ENCODE peak calls at places on chromosomes 11 and 22, in five cellular contexts. Z, G, V, M and W are unnamed samples.

GRCh38 chr11:47514825-47515647 is 37.9 kb downstream of the CELF1 start:
- DNase-seq in M (peak), Z (peak), G (peak), V (no peak), W (no peak)

GRCh38 chr11:118924591-118925585 is 838 bp downstream of the BCL9L start:
- DNase-seq in G (peak), M (peak), V (no peak), Z (peak), W (peak)

GRCh38 chr22:42177891-42178336 is 47.3 kb upstream of the CYP2D6 start:
- DNase-seq in M (no peak), V (no peak), G (no peak), Z (no peak), W (no peak)

GRCh38 chr11:34789196-34789834 is 126.9 kb downstream of the APIP start:
- DNase-seq in V (no peak), G (no peak), M (no peak), Z (no peak), W (no peak)

GRCh38 chr11:69280451-69280850 is 13.5 kb upstream of the MYEOV start:
- DNase-seq in G (no peak), V (no peak), M (no peak), Z (no peak), W (no peak)

GRCh38 chr22:38866024-38866398 is 6.0 kb downstream of the CBX6 start:
- DNase-seq in V (no peak), M (no peak), Z (no peak), G (no peak), W (no peak)

GRCh38 chr22:46935506-46936377 is 173.3 kb downstream of the TBC1D22A start:
- DNase-seq in V (no peak), M (peak), Z (no peak), G (peak), W (no peak)

GRCh38 chr11:36446135-36446534 is 63.9 kb downstream of the TRAF6 start:
- DNase-seq in V (no peak), G (no peak), Z (no peak), M (no peak), W (no peak)

GRCh38 chr22:47287516-47287915 is 525.1 kb downstream of the TBC1D22A start:
- DNase-seq in Z (no peak), M (no peak), G (no peak), V (no peak), W (no peak)

DNA sequence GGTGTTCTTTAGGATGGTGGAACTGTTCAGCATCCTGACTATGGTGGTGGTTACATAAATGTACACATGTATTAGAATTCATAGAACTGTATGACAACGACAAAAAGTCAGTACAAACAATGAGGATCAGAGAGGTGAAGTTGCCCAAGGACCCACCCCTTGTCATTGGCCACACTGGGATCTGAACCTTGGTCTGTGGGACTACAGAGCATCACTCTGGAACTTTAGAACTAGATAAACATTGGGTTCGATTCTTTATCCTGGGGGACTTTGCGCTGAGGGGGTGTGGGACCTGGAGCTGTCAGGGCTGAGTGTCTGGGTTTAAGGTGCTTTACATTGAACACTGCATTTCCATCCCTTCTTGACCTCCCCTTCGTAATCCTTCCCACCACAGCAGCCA is 12.8 kb upstream of the EXT2 start:
- DNase-seq in G (no peak), V (no peak), Z (no peak), M (no peak), W (no peak)
- H3K27ac ChIP-seq in G (no peak), V (no peak), Z (no peak), M (no peak), W (no peak)

GRCh38 chr22:20015187-20015625 is 1.4 kb downstream of the ARVCF start:
- DNase-seq in Z (no peak), M (no peak), V (no peak), G (no peak), W (no peak)

GRCh38 chr22:20017622-20017958 is 967 bp upstream of the ARVCF start:
- DNase-seq in Z (no peak), M (no peak), V (no peak), G (no peak), W (peak)

GRCh38 chr22:20018001-20018400 is 1.4 kb upstream of the ARVCF start:
- DNase-seq in G (no peak), V (no peak), M (no peak), Z (no peak), W (no peak)

GRCh38 chr22:20015971-20016733 is 471 bp downstream of the ARVCF start:
- DNase-seq in G (peak), V (no peak), Z (peak), M (peak), W (no peak)

GRCh38 chr22:20016734-20017621 is at the start of gene ARVCF:
- DNase-seq in V (peak), Z (peak), M (peak), G (peak), W (peak)
- H2BK12ac ChIP-seq in V (no peak), Z (no peak), M (no peak), G (no peak), W (no peak)

GRCh38 chr11:24093410-24093809 is 403.4 kb upstream of the LUZP2 start:
- DNase-seq in M (no peak), V (no peak), Z (no peak), G (no peak), W (no peak)
- H3K27ac ChIP-seq in M (no peak), V (no peak), Z (no peak), G (no peak), W (no peak)

GRCh38 chr11:83717551-83717950 is 431.4 kb upstream of the CCDC90B start:
- DNase-seq in V (no peak), G (no peak), M (peak), Z (no peak), W (no peak)
- H2BK12ac ChIP-seq in V (no peak), G (no peak), M (no peak), Z (no peak), W (no peak)